ENCODE peak calls at places on chromosomes 6 and 20, in four cellular contexts. One of them, this sample, is unnamed.

GRCh38 chr6:157099912-157100593 is 223.3 kb downstream of the TMEM242 start:
- DNase-seq in CD4-positive, alpha-beta memory T cell: peak; percentile 49
- DNase-seq in effector memory CD4-positive, alpha-beta T cell: no peak
- DNase-seq in left ventricle myocardium inferior: no peak
- DNase-seq in this sample: no peak

GRCh38 chr6:12350644-12351173 is 60.5 kb downstream of the EDN1 start:
- DNase-seq in left ventricle myocardium inferior: no peak
- DNase-seq in CD4-positive, alpha-beta memory T cell: no peak
- DNase-seq in effector memory CD4-positive, alpha-beta T cell: no peak
- DNase-seq in this sample: no peak

GRCh38 chr6:52454556-52454955 is 34.4 kb downstream of the EFHC1 start:
- DNase-seq in CD4-positive, alpha-beta memory T cell: no peak
- DNase-seq in effector memory CD4-positive, alpha-beta T cell: no peak
- DNase-seq in left ventricle myocardium inferior: no peak
- DNase-seq in this sample: no peak

GRCh38 chr20:62303327-62304226 is 780 bp downstream of the ADRM1 start:
- DNase-seq in effector memory CD4-positive, alpha-beta T cell: no peak
- DNase-seq in left ventricle myocardium inferior: no peak
- DNase-seq in CD4-positive, alpha-beta memory T cell: no peak
- DNase-seq in this sample: peak; percentile 73

GRCh38 chr6:16576391-16577368 is 184.6 kb downstream of the ATXN1 start:
- DNase-seq in effector memory CD4-positive, alpha-beta T cell: no peak
- DNase-seq in left ventricle myocardium inferior: no peak
- DNase-seq in CD4-positive, alpha-beta memory T cell: no peak
- DNase-seq in this sample: no peak

GRCh38 chr20:47349365-47350180 is 6.9 kb downstream of the ZMYND8 start:
- DNase-seq in left ventricle myocardium inferior: no peak
- DNase-seq in effector memory CD4-positive, alpha-beta T cell: no peak
- DNase-seq in CD4-positive, alpha-beta memory T cell: no peak
- DNase-seq in this sample: no peak

GRCh38 chr6:36962874-36963273 is 8.3 kb downstream of the PI16 start:
- DNase-seq in CD4-positive, alpha-beta memory T cell: peak; percentile 83
- DNase-seq in left ventricle myocardium inferior: peak; percentile 73
- DNase-seq in effector memory CD4-positive, alpha-beta T cell: peak; percentile 58
- DNase-seq in this sample: peak; percentile 78

GRCh38 chr6:89242574-89243330 is 25.6 kb upstream of the GABRR1 start:
- DNase-seq in left ventricle myocardium inferior: no peak
- DNase-seq in CD4-positive, alpha-beta memory T cell: peak; percentile 24
- DNase-seq in effector memory CD4-positive, alpha-beta T cell: no peak
- DNase-seq in this sample: no peak

GRCh38 chr6:108565893-108566292 is 5.2 kb downstream of the FOXO3 start:
- DNase-seq in left ventricle myocardium inferior: no peak
- DNase-seq in effector memory CD4-positive, alpha-beta T cell: no peak
- DNase-seq in CD4-positive, alpha-beta memory T cell: no peak
- DNase-seq in this sample: peak; percentile 78

GRCh38 chr6:28673800-28674671 is 148.4 kb downstream of the GPX5 start:
- DNase-seq in CD4-positive, alpha-beta memory T cell: no peak
- DNase-seq in effector memory CD4-positive, alpha-beta T cell: no peak
- DNase-seq in left ventricle myocardium inferior: no peak
- DNase-seq in this sample: no peak

GRCh38 chr6:37940074-37940847 is 120.7 kb downstream of the ZFAND3 start:
- DNase-seq in left ventricle myocardium inferior: no peak
- DNase-seq in CD4-positive, alpha-beta memory T cell: no peak
- DNase-seq in effector memory CD4-positive, alpha-beta T cell: no peak
- DNase-seq in this sample: peak; percentile 50

GRCh38 chr6:52594216-52594615 is 17.4 kb upstream of the TRAM2 start:
- DNase-seq in CD4-positive, alpha-beta memory T cell: no peak
- DNase-seq in effector memory CD4-positive, alpha-beta T cell: no peak
- DNase-seq in left ventricle myocardium inferior: no peak
- DNase-seq in this sample: no peak

DNA sequence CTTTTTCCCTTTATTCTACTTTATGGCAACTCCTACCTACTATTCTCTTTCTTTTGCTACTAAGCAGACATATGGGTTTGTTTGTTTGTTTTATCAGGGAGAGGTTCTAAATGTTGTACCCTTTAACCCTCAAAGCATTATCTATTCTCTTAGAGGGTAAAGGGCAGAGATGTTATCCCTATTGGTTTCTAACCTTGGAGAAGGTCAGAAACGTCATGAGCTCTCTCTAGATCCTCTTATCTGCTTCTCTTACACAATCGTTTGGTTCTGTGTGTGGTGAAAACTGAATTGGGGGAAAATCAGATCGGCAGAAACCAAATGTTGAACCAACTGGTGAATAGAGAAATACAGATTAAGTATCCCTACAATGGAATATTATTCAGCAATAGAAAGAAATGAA is 6.4 kb upstream of the MPC1 start:
- DNase-seq in CD4-positive, alpha-beta memory T cell: no peak
- DNase-seq in left ventricle myocardium inferior: no peak
- DNase-seq in effector memory CD4-positive, alpha-beta T cell: no peak
- DNase-seq in this sample: no peak
- H3K4me3 ChIP-seq in CD4-positive, alpha-beta memory T cell: no peak overlapping the region
- H3K4me3 ChIP-seq in left ventricle myocardium inferior: no peak overlapping the region
- H3K4me3 ChIP-seq in effector memory CD4-positive, alpha-beta T cell: no peak overlapping the region
- H3K4me3 ChIP-seq in this sample: no peak overlapping the region

GRCh38 chr20:51811514-51811913 is 9.2 kb upstream of the SALL4 start:
- DNase-seq in CD4-positive, alpha-beta memory T cell: no peak
- DNase-seq in effector memory CD4-positive, alpha-beta T cell: no peak
- DNase-seq in left ventricle myocardium inferior: no peak
- DNase-seq in this sample: no peak

GRCh38 chr20:51807864-51808263 is 5.5 kb upstream of the SALL4 start:
- DNase-seq in CD4-positive, alpha-beta memory T cell: no peak
- DNase-seq in left ventricle myocardium inferior: no peak
- DNase-seq in effector memory CD4-positive, alpha-beta T cell: no peak
- DNase-seq in this sample: no peak

GRCh38 chr20:51812861-51813260 is 10.5 kb upstream of the SALL4 start:
- DNase-seq in left ventricle myocardium inferior: no peak
- DNase-seq in effector memory CD4-positive, alpha-beta T cell: no peak
- DNase-seq in CD4-positive, alpha-beta memory T cell: no peak
- DNase-seq in this sample: no peak

GRCh38 chr20:51811040-51811351 is 8.7 kb upstream of the SALL4 start:
- DNase-seq in CD4-positive, alpha-beta memory T cell: no peak
- DNase-seq in left ventricle myocardium inferior: no peak
- DNase-seq in effector memory CD4-positive, alpha-beta T cell: no peak
- DNase-seq in this sample: no peak

DNA sequence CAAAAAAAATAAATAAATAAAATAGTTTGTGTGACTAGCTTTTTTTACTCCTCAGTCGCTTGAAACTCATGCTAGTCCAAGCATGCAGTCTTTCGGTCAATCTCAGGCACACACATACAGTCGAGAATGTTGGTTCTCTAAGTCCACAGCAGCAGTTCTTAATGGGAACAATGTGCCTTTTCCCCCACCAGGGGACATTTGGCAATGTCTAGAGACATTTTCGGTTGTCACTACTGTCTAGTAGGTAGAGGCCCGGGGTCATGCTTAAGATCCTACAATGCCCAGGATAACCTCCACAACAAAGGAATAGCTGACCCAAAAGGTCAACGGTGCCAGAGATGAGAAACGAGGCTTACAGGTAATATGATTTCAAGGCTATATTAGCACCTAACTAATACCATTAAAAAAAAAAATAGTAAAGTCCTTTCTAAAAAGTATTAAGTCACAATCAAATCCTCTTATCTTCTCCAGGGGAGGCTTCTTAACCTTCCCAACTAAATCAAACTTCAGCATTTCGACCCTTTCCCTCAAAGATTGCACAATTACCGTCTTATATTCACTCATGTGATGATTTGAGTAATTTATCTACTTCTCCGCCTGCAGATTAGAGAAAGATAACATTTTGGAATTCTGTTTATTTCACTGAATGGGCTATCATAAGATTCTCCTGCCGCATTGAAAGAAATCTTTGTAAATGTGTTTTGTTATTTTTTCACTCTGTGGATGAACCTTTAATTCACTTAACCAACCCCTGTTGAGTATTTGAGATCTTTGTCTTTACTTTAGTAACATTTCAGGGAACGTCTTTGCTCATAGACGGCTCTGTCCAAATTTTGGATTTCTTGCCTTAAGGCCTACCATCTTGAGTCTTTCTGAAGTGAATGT is 8.1 kb upstream of the SALL4 start:
- DNase-seq in CD4-positive, alpha-beta memory T cell: no peak
- DNase-seq in left ventricle myocardium inferior: no peak
- DNase-seq in effector memory CD4-positive, alpha-beta T cell: no peak
- DNase-seq in this sample: no peak
- H3K27ac ChIP-seq in CD4-positive, alpha-beta memory T cell: no peak overlapping the region
- H3K27ac ChIP-seq in left ventricle myocardium inferior: no peak overlapping the region
- H3K27ac ChIP-seq in effector memory CD4-positive, alpha-beta T cell: no peak overlapping the region
- H3K27ac ChIP-seq in this sample: no peak overlapping the region

GRCh38 chr6:74607468-74607867 is 598.4 kb downstream of the COL12A1 start:
- DNase-seq in CD4-positive, alpha-beta memory T cell: no peak
- DNase-seq in left ventricle myocardium inferior: no peak
- DNase-seq in effector memory CD4-positive, alpha-beta T cell: no peak
- DNase-seq in this sample: no peak
- H3K9me3 ChIP-seq in CD4-positive, alpha-beta memory T cell: no peaks in the 10 kb centered on the region
- H3K9me3 ChIP-seq in left ventricle myocardium inferior: no peaks in the 10 kb centered on the region
- H3K9me3 ChIP-seq in effector memory CD4-positive, alpha-beta T cell: no peaks in the 10 kb centered on the region
- H3K9me3 ChIP-seq in this sample: no peaks in the 10 kb centered on the region

GRCh38 chr6:87806635-87807034 is 104.6 kb upstream of the AKIRIN2 start:
- DNase-seq in effector memory CD4-positive, alpha-beta T cell: no peak
- DNase-seq in left ventricle myocardium inferior: no peak
- DNase-seq in CD4-positive, alpha-beta memory T cell: no peak
- DNase-seq in this sample: no peak
- H3K4me3 ChIP-seq in effector memory CD4-positive, alpha-beta T cell: no peak overlapping the region
- H3K4me3 ChIP-seq in left ventricle myocardium inferior: no peak overlapping the region
- H3K4me3 ChIP-seq in CD4-positive, alpha-beta memory T cell: no peak overlapping the region
- H3K4me3 ChIP-seq in this sample: no peak overlapping the region

DNA sequence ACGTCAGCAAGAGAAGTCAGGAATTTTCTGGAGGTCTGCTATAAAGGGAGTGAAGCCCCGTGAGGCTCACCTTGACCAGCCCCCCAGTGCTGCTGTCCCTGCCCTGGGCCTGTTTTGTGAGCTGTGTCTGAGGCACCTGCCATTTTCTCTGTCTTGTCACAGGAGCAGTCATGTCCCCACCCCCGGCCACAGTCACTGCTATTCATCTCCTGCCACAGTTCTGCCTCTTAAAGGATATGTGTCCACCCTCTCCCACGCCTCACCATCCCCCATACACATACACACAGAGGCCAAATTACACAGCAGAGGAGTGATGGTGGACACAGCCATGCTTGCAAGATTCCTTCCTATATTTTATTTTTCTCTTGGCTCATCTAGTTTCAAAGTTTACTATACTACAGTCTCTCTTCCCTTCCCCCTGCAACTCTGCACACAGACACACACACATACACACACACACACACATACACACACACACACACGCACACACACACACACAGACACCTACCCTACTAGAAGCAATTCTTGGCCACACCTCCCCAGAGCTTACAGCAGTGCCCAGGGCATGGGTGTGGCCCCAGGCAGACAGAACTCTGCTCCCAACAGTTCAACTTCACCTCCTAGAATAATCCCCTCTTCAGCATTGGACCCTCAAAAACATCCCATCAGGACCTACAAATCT is 68.7 kb upstream of the TAB2 start:
- DNase-seq in effector memory CD4-positive, alpha-beta T cell: no peak
- DNase-seq in left ventricle myocardium inferior: no peak
- DNase-seq in CD4-positive, alpha-beta memory T cell: peak; percentile 24
- DNase-seq in this sample: no peak
- H3K27ac ChIP-seq in effector memory CD4-positive, alpha-beta T cell: no peak overlapping the region
- H3K27ac ChIP-seq in left ventricle myocardium inferior: no peak overlapping the region
- H3K27ac ChIP-seq in CD4-positive, alpha-beta memory T cell: no peak overlapping the region
- H3K27ac ChIP-seq in this sample: no peak overlapping the region

GRCh38 chr20:5316188-5317158 is at the start of gene PROKR2:
- DNase-seq in effector memory CD4-positive, alpha-beta T cell: no peak
- DNase-seq in left ventricle myocardium inferior: no peak
- DNase-seq in CD4-positive, alpha-beta memory T cell: no peak
- DNase-seq in this sample: no peak

GRCh38 chr20:5309971-5310370 is 6.8 kb downstream of the PROKR2 start:
- DNase-seq in CD4-positive, alpha-beta memory T cell: no peak
- DNase-seq in effector memory CD4-positive, alpha-beta T cell: no peak
- DNase-seq in left ventricle myocardium inferior: no peak
- DNase-seq in this sample: no peak

GRCh38 chr20:5315807-5316187 is 957 bp downstream of the PROKR2 start:
- DNase-seq in left ventricle myocardium inferior: no peak
- DNase-seq in CD4-positive, alpha-beta memory T cell: no peak
- DNase-seq in effector memory CD4-positive, alpha-beta T cell: no peak
- DNase-seq in this sample: no peak

GRCh38 chr20:5312518-5312917 is 4.2 kb downstream of the PROKR2 start:
- DNase-seq in CD4-positive, alpha-beta memory T cell: no peak
- DNase-seq in left ventricle myocardium inferior: no peak
- DNase-seq in effector memory CD4-positive, alpha-beta T cell: no peak
- DNase-seq in this sample: no peak

GRCh38 chr20:5313916-5314315 is 2.8 kb downstream of the PROKR2 start:
- DNase-seq in effector memory CD4-positive, alpha-beta T cell: no peak
- DNase-seq in left ventricle myocardium inferior: no peak
- DNase-seq in CD4-positive, alpha-beta memory T cell: no peak
- DNase-seq in this sample: no peak
- H3K9me3 ChIP-seq in effector memory CD4-positive, alpha-beta T cell: peaks cover 1% of the 10 kb centered on the region
- H3K9me3 ChIP-seq in left ventricle myocardium inferior: peaks cover 3% of the 10 kb centered on the region
- H3K9me3 ChIP-seq in CD4-positive, alpha-beta memory T cell: peaks cover 4% of the 10 kb centered on the region
- H3K9me3 ChIP-seq in this sample: no peaks in the 10 kb centered on the region